ENCODE peak calls at places on chromosomes 12 and 14, in seven cellular contexts. I is hypothalamus, H is neural crest cell, P is mucosa of gallbladder, C is hippocampal formation, Y is H7, S is dorsolateral prefrontal cortex. M is an unnamed sample.

GRCh38 chr12:50404307-50404706 is 3.6 kb downstream of the LARP4 start:
- DNase-seq in Y (no peak), H (no peak), S (no peak), P (no peak), I (no peak), C (no peak), M (no peak)

GRCh38 chr14:53896773-53897172 is 59.9 kb downstream of the BMP4 start:
- DNase-seq in P (no peak), I (no peak), S (no peak), Y (no peak), C (no peak), H (no peak), M (no peak)

GRCh38 chr14:94611179-94611578 is 1.0 kb upstream of the SERPINA3 start:
- DNase-seq in Y (no peak), P (no peak), S (no peak), C (no peak), H (no peak), I (no peak), M (no peak)

GRCh38 chr14:100781952-100782351 is 44.0 kb upstream of the MEG3 start:
- DNase-seq in I (no peak), C (no peak), Y (no peak), P (no peak), S (no peak), H (no peak), M (no peak)

GRCh38 chr12:117524806-117525205 is 163.4 kb upstream of the NOS1 start:
- DNase-seq in P (no peak), Y (no peak), I (no peak), H (no peak), S (no peak), C (no peak), M (no peak)

GRCh38 chr14:104286086-104286485 is 147.7 kb downstream of the KIF26A start:
- DNase-seq in P (no peak), S (no peak), H (no peak), Y (no peak), C (no peak), I (no peak), M (no peak)

GRCh38 chr14:50396636-50397460 is at the start of gene CDKL1:
- DNase-seq in P (peak; percentile 55), S (peak; percentile 66), H (peak; percentile 53), C (peak; percentile 66), Y (peak; percentile 88), I (peak; percentile 30), M (peak; percentile 76)

GRCh38 chr14:37668646-37669045 is 73.2 kb downstream of the TTC6 start:
- DNase-seq in C (no peak), I (no peak), Y (no peak), S (no peak), H (no peak), P (no peak), M (no peak)

GRCh38 chr12:22626429-22626828 is 1.5 kb downstream of the ETNK1 start:
- DNase-seq in I (no peak), P (no peak), H (no peak), S (no peak), Y (peak; percentile 4), C (no peak), M (no peak)

GRCh38 chr14:74444866-74445265 is 18.9 kb upstream of the SYNDIG1L start:
- DNase-seq in C (no peak), P (no peak), S (no peak), H (no peak), Y (peak; percentile 35), I (no peak), M (peak; percentile 42)

M was measured in WTC11.